ENCODE peak calls at places on chromosomes 12 and 14, in six cellular contexts. One of them, this sample, is unnamed.

GRCh38 chr14:53306267-53306721 is 153.2 kb upstream of the DDHD1 start:
- DNase-seq in aorta: peak
- DNase-seq in heart left ventricle: peak
- DNase-seq in K562: peak
- DNase-seq in lung: peak
- DNase-seq in neural progenitor cell: peak
- DNase-seq in this sample: peak

GRCh38 chr12:124928095-124928911 is 13.9 kb upstream of the UBC start:
- DNase-seq in aorta: peak
- DNase-seq in heart left ventricle: peak
- DNase-seq in K562: no peak
- DNase-seq in lung: peak
- DNase-seq in neural progenitor cell: peak
- DNase-seq in this sample: no peak

GRCh38 chr14:86388216-86388615 is 858.3 kb downstream of the FLRT2 start:
- DNase-seq in aorta: no peak
- DNase-seq in heart left ventricle: no peak
- DNase-seq in K562: no peak
- DNase-seq in lung: no peak
- DNase-seq in neural progenitor cell: no peak
- DNase-seq in this sample: no peak

GRCh38 chr12:69071091-69071370 is 138.1 kb upstream of the CPM start:
- DNase-seq in aorta: no peak
- DNase-seq in heart left ventricle: no peak
- DNase-seq in K562: no peak
- DNase-seq in lung: no peak
- DNase-seq in neural progenitor cell: no peak
- DNase-seq in this sample: no peak

GRCh38 chr12:3362751-3363150 is 128.3 kb upstream of the PRMT8 start:
- DNase-seq in aorta: no peak
- DNase-seq in heart left ventricle: no peak
- DNase-seq in K562: no peak
- DNase-seq in lung: no peak
- DNase-seq in neural progenitor cell: no peak
- DNase-seq in this sample: no peak

GRCh38 chr12:121124402-121125109 is 8.1 kb upstream of the P2RX7 start:
- DNase-seq in aorta: no peak
- DNase-seq in heart left ventricle: peak
- DNase-seq in K562: no peak
- DNase-seq in lung: no peak
- DNase-seq in neural progenitor cell: no peak
- DNase-seq in this sample: no peak

GRCh38 chr12:116492703-116493324 is 66.4 kb upstream of the MAP1LC3B2 start:
- DNase-seq in aorta: no peak
- DNase-seq in heart left ventricle: no peak
- DNase-seq in K562: peak
- DNase-seq in lung: no peak
- DNase-seq in neural progenitor cell: no peak
- DNase-seq in this sample: no peak

GRCh38 chr12:81500788-81501187 is 258.4 kb downstream of the PPFIA2 start:
- DNase-seq in aorta: no peak
- DNase-seq in heart left ventricle: no peak
- DNase-seq in K562: no peak
- DNase-seq in lung: no peak
- DNase-seq in neural progenitor cell: no peak
- DNase-seq in this sample: no peak

GRCh38 chr14:106530423-106531107 is 1004.2 kb downstream of the TMEM121 start:
- DNase-seq in aorta: no peak
- DNase-seq in heart left ventricle: no peak
- DNase-seq in K562: peak
- DNase-seq in lung: no peak
- DNase-seq in neural progenitor cell: no peak
- DNase-seq in this sample: no peak

GRCh38 chr12:51961834-51962233 is 10.3 kb downstream of the ACVR1B start:
- DNase-seq in aorta: no peak
- DNase-seq in heart left ventricle: no peak
- DNase-seq in K562: no peak
- DNase-seq in lung: no peak
- DNase-seq in neural progenitor cell: no peak
- DNase-seq in this sample: no peak

GRCh38 chr14:46322076-46322475 is 329.5 kb downstream of the RPL10L start:
- DNase-seq in aorta: no peak
- DNase-seq in heart left ventricle: no peak
- DNase-seq in K562: no peak
- DNase-seq in lung: no peak
- DNase-seq in neural progenitor cell: peak
- DNase-seq in this sample: no peak

GRCh38 chr14:22534547-22534946 is 54.5 kb downstream of the DAD1 start:
- DNase-seq in aorta: no peak
- DNase-seq in heart left ventricle: no peak
- DNase-seq in K562: no peak
- DNase-seq in lung: no peak
- DNase-seq in neural progenitor cell: no peak
- DNase-seq in this sample: no peak
- H3K27ac ChIP-seq in aorta: no peak
- H3K27ac ChIP-seq in heart left ventricle: no peak
- H3K27ac ChIP-seq in K562: no peak
- H3K27ac ChIP-seq in lung: no peak
- H3K27ac ChIP-seq in neural progenitor cell: no peak
- H3K27ac ChIP-seq in this sample: no peak

GRCh38 chr12:1610072-1610643 is 15.8 kb upstream of the FBXL14 start:
- DNase-seq in aorta: no peak
- DNase-seq in heart left ventricle: no peak
- DNase-seq in K562: no peak
- DNase-seq in lung: no peak
- DNase-seq in neural progenitor cell: no peak
- DNase-seq in this sample: no peak

GRCh38 chr12:1608783-1609119 is 14.4 kb upstream of the FBXL14 start:
- DNase-seq in aorta: no peak
- DNase-seq in heart left ventricle: no peak
- DNase-seq in K562: no peak
- DNase-seq in lung: no peak
- DNase-seq in neural progenitor cell: no peak
- DNase-seq in this sample: no peak

GRCh38 chr12:1605129-1606020 is 11.0 kb upstream of the FBXL14 start:
- DNase-seq in aorta: peak
- DNase-seq in heart left ventricle: peak
- DNase-seq in K562: peak
- DNase-seq in lung: peak
- DNase-seq in neural progenitor cell: peak
- DNase-seq in this sample: no peak

GRCh38 chr12:1606021-1606622 is 11.7 kb upstream of the FBXL14 start:
- DNase-seq in aorta: peak
- DNase-seq in heart left ventricle: peak
- DNase-seq in K562: peak
- DNase-seq in lung: peak
- DNase-seq in neural progenitor cell: no peak
- DNase-seq in this sample: peak

DNA sequence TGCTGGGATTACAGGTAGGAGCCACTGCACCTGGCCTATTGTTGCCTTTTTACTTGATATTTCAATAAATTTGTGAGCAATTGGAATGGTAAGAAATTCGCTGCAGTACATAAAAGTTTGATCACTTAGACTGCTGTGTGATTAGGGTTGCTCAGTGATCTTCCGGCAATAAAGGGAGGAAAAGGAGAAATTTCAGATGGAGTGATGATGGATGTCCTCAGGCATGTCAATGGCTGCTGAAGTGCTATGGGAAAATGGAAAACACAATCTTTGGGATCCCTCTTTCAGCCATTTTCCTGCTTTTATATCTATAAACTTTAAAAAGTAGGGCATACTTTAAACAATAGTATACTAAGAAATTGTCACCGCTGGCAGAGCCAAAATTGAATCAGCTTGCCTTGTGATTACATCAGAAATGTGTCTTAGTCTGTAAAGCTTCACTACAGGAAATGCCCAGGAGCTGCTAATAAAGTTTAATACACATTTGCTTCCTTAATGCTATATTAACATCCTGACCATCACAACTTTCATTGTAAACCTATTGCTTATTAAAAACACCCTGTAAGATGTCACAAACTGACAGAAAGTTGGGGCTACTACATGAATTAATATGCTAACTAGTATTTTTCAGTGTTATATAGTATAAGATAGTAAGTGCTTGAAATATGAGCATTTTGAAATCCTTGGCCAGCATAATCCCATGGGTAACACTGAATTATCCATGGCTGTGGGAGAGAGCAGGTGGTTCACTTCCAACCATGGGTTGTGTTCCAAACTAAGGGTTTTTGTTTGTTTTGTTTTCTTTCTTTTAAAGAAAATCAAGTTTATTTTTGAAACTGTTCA is 13.8 kb upstream of the FBXL14 start:
- DNase-seq in aorta: no peak
- DNase-seq in heart left ventricle: no peak
- DNase-seq in K562: no peak
- DNase-seq in lung: no peak
- DNase-seq in neural progenitor cell: no peak
- DNase-seq in this sample: no peak
- H3K27ac ChIP-seq in aorta: no peak
- H3K27ac ChIP-seq in heart left ventricle: peak
- H3K27ac ChIP-seq in K562: no peak
- H3K27ac ChIP-seq in lung: no peak
- H3K27ac ChIP-seq in neural progenitor cell: no peak
- H3K27ac ChIP-seq in this sample: no peak

DNA sequence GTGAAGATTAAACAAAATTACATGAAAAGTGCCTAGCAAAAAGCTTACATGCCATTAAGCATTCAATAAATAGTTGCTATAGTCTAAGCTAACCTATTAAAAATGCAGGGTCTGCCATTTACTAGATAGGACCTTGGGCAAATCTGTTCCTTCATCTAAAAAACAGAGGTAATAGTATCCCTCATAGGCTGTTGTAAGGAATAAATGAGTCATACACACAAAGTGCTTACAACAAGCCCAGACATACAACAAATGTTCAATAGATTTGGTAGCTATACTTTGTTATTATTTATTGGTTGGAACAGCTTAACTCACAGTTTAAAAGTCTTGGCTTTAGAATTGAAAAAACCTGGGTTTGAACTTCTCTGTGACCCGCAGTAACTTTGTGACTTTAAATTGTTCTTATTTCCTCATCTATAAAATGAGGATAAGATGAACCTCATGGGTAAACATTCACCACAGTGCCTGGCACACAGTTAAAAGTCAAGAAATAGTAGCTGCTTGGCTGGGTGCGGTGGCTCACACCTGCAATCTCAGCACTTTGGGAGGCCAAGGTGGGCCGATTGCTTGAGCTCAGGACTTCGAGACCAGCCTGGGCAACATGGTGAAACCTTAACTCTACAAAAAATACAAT is 24.7 kb downstream of the HEATR5A start:
- DNase-seq in aorta: no peak
- DNase-seq in heart left ventricle: no peak
- DNase-seq in K562: no peak
- DNase-seq in lung: no peak
- DNase-seq in neural progenitor cell: no peak
- DNase-seq in this sample: no peak
- H3K27ac ChIP-seq in aorta: no peak
- H3K27ac ChIP-seq in heart left ventricle: no peak
- H3K27ac ChIP-seq in K562: no peak
- H3K27ac ChIP-seq in lung: no peak
- H3K27ac ChIP-seq in neural progenitor cell: no peak
- H3K27ac ChIP-seq in this sample: no peak

DNA sequence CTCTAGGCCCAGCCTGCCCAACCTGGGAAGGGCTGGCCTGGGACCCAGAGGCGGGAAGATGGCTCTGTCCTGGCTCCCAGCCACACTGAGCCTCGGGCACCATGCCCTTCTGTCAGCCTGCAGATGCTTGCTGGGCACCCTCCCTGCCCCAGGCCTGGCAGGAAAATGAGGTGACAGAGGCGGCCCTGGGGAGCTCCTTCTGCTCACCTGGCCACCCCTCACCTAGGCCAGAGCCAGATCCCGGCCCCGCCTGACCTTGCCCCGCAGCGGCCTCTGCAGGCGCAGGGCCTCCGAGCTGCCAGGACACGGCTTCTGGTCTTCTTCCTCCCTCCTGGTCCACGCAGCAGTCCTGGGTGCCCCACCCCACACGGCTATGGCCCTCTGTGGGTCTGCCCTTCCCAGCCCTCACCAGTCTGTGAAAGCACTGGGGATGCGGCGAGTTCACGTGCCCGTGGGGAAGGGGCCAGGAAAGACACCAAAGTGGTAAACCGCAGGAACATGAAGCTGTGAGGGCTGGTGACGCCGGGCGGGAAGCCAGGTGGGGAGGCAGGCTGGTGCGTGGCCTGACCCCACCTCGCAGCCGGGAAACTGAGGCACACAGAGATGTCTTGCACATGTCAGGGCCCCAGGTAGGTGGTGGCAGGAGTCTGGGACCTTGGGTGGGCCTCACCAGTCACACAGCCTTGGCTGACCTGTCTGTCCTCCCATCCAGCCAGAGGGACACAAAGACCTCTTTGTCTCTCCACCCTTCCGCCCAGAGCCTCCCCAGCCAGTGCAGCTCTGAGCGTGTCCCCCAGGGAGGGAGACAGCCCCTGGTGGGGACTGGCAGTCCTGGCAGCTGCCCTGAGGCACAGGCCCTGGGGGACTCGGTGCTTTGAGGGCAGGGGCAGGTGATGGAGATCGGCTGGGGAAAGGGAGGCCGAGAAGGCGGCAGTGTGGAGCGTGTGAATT is 12.8 kb downstream of the BAG5 start:
- DNase-seq in aorta: peak
- DNase-seq in heart left ventricle: peak
- DNase-seq in K562: no peak
- DNase-seq in lung: no peak
- DNase-seq in neural progenitor cell: no peak
- DNase-seq in this sample: peak
- H3K27ac ChIP-seq in aorta: no peak
- H3K27ac ChIP-seq in heart left ventricle: peak
- H3K27ac ChIP-seq in K562: no peak
- H3K27ac ChIP-seq in lung: no peak
- H3K27ac ChIP-seq in neural progenitor cell: no peak
- H3K27ac ChIP-seq in this sample: peak

GRCh38 chr14:104436047-104436531 is 143.5 kb upstream of the C14orf180 start:
- DNase-seq in aorta: peak
- DNase-seq in heart left ventricle: peak
- DNase-seq in K562: peak
- DNase-seq in lung: peak
- DNase-seq in neural progenitor cell: no peak
- DNase-seq in this sample: no peak
- H3K27ac ChIP-seq in aorta: no peak
- H3K27ac ChIP-seq in heart left ventricle: peak
- H3K27ac ChIP-seq in K562: no peak
- H3K27ac ChIP-seq in lung: peak
- H3K27ac ChIP-seq in neural progenitor cell: no peak
- H3K27ac ChIP-seq in this sample: no peak

GRCh38 chr12:32504626-32505025 is 105.3 kb downstream of the FGD4 start:
- DNase-seq in aorta: no peak
- DNase-seq in heart left ventricle: no peak
- DNase-seq in K562: no peak
- DNase-seq in lung: no peak
- DNase-seq in neural progenitor cell: no peak
- DNase-seq in this sample: no peak

GRCh38 chr12:32501835-32502333 is 102.5 kb downstream of the FGD4 start:
- DNase-seq in aorta: no peak
- DNase-seq in heart left ventricle: peak
- DNase-seq in K562: no peak
- DNase-seq in lung: no peak
- DNase-seq in neural progenitor cell: peak
- DNase-seq in this sample: peak

GRCh38 chr12:32505546-32505945 is 106.2 kb downstream of the FGD4 start:
- DNase-seq in aorta: no peak
- DNase-seq in heart left ventricle: no peak
- DNase-seq in K562: no peak
- DNase-seq in lung: no peak
- DNase-seq in neural progenitor cell: no peak
- DNase-seq in this sample: no peak

GRCh38 chr12:32505067-32505466 is 105.7 kb downstream of the FGD4 start:
- DNase-seq in aorta: no peak
- DNase-seq in heart left ventricle: no peak
- DNase-seq in K562: no peak
- DNase-seq in lung: no peak
- DNase-seq in neural progenitor cell: no peak
- DNase-seq in this sample: no peak

GRCh38 chr12:32502693-32503510 is 103.5 kb downstream of the FGD4 start:
- DNase-seq in aorta: no peak
- DNase-seq in heart left ventricle: no peak
- DNase-seq in K562: no peak
- DNase-seq in lung: peak
- DNase-seq in neural progenitor cell: peak
- DNase-seq in this sample: no peak
- H3K27ac ChIP-seq in aorta: no peak
- H3K27ac ChIP-seq in heart left ventricle: peak
- H3K27ac ChIP-seq in K562: no peak
- H3K27ac ChIP-seq in lung: peak
- H3K27ac ChIP-seq in neural progenitor cell: peak
- H3K27ac ChIP-seq in this sample: peak

This sample was measured in caudate nucleus.